ENCODE peak calls at places on chromosomes 5 and 9, in ten cellular contexts. Y, W, Q, I, P, K, R, L, O and T are unnamed samples.
A peak's percentile ranks its signal among the peaks of the same experiment; 100 is the strongest.

GRCh38 chr9:14452539-14452938 is 138.6 kb upstream of the NFIB start:
- DNase-seq in W (no peak), L (no peak), Q (no peak), P (no peak), R (no peak), K (no peak), O (no peak), Y (no peak), I (no peak), T (no peak)

GRCh38 chr5:155069961-155070360 is 56.4 kb downstream of the KIF4B start:
- DNase-seq in Q (no peak), L (no peak), R (no peak), K (no peak), O (no peak), I (no peak), W (no peak), P (no peak), Y (no peak), T (no peak)

GRCh38 chr5:174504266-174504726 is 220.1 kb upstream of the MSX2 start:
- DNase-seq in R (peak; percentile 61), K (no peak), W (no peak), Q (no peak), Y (peak; percentile 28), P (no peak), O (no peak), I (no peak), L (no peak), T (no peak)

GRCh38 chr5:41955432-41956024 is 30.4 kb downstream of the FBXO4 start:
- DNase-seq in L (no peak), P (no peak), R (no peak), K (no peak), Q (no peak), W (no peak), I (no peak), Y (no peak), O (peak; percentile 55), T (no peak)

GRCh38 chr9:135009711-135010362 is 77.6 kb upstream of the OLFM1 start:
- DNase-seq in W (no peak), K (no peak), I (peak; percentile 49), P (no peak), R (no peak), O (no peak), Q (no peak), L (no peak), Y (no peak), T (no peak)

GRCh38 chr5:80711938-80712337 is 57.2 kb upstream of the DHFR start:
- DNase-seq in R (peak; percentile 72), P (no peak), L (peak; percentile 85), O (peak; percentile 44), K (no peak), Y (no peak), W (peak; percentile 31), I (no peak), Q (no peak), T (no peak)

GRCh38 chr5:57396701-57397100 is 85.9 kb downstream of the ACTBL2 start:
- DNase-seq in I (no peak), Q (no peak), O (no peak), P (no peak), L (no peak), R (no peak), W (no peak), K (no peak), Y (no peak), T (no peak)

GRCh38 chr9:93897075-93897970 is 57.8 kb downstream of the BARX1 start:
- DNase-seq in R (no peak), Y (no peak), I (no peak), O (no peak), W (no peak), Q (no peak), L (peak; percentile 29), P (no peak), K (no peak), T (no peak)

GRCh38 chr5:69217732-69218568 is 16.7 kb upstream of the CDK7 start:
- DNase-seq in K (peak; percentile 77), P (peak; percentile 76), O (peak; percentile 88), Y (peak; percentile 96), R (peak; percentile 92), L (peak; percentile 98), Q (peak; percentile 85), I (peak; percentile 99), W (peak; percentile 96), T (peak; percentile 98)

GRCh38 chr5:69212022-69212421 is 22.6 kb downstream of the CENPH start:
- DNase-seq in P (no peak), Q (no peak), K (no peak), W (no peak), Y (no peak), O (no peak), I (no peak), R (no peak), L (no peak), T (no peak)

GRCh38 chr5:69213513-69214215 is 21.0 kb upstream of the CDK7 start:
- DNase-seq in W (no peak), Q (no peak), O (peak; percentile 81), P (no peak), L (no peak), K (no peak), I (no peak), Y (no peak), R (no peak), T (no peak)

GRCh38 chr5:69219939-69220338 is 14.7 kb upstream of the CDK7 start:
- DNase-seq in R (no peak), P (no peak), Q (no peak), Y (no peak), L (no peak), O (no peak), K (no peak), W (no peak), I (no peak), T (no peak)

GRCh38 chr5:69217154-69217731 is 17.4 kb upstream of the CDK7 start:
- DNase-seq in O (no peak), P (peak; percentile 97), R (peak; percentile 94), K (no peak), L (no peak), Y (no peak), Q (peak; percentile 94), W (peak; percentile 95), I (no peak), T (no peak)
- H3K27ac ChIP-seq in O (peak overlapping the region; percentile 97), P (peak overlapping the region; percentile 86), R (peak overlapping the region; percentile 70), K (peak overlapping the region; percentile 95), L (no peak overlapping the region), Y (peak overlapping the region; percentile 96), Q (peak overlapping the region; percentile 91), W (peak overlapping the region; percentile 92), I (no peak overlapping the region), T (peak overlapping the region; percentile 98)

GRCh38 chr5:170747851-170748250 is 35.7 kb upstream of the GABRP start:
- DNase-seq in L (peak; percentile 91), O (peak; percentile 15), K (no peak), P (no peak), I (no peak), Y (peak; percentile 56), Q (no peak), R (no peak), W (peak; percentile 36), T (no peak)

GRCh38 chr5:170747357-170747756 is 36.2 kb upstream of the GABRP start:
- DNase-seq in Y (peak; percentile 56), R (no peak), W (no peak), K (no peak), I (no peak), Q (no peak), O (no peak), L (peak; percentile 27), P (no peak), T (no peak)

GRCh38 chr5:170749911-170750431 is 33.6 kb upstream of the GABRP start:
- DNase-seq in K (no peak), Q (no peak), I (no peak), Y (no peak), O (no peak), W (no peak), P (no peak), R (no peak), L (peak; percentile 20), T (no peak)

GRCh38 chr5:170746952-170747340 is 36.6 kb upstream of the GABRP start:
- DNase-seq in Y (peak; percentile 55), R (no peak), P (no peak), O (no peak), K (no peak), I (no peak), Q (no peak), W (no peak), L (peak; percentile 44), T (no peak)

GRCh38 chr5:170748986-170749385 is 34.5 kb upstream of the GABRP start:
- DNase-seq in L (peak; percentile 49), K (no peak), Q (no peak), I (no peak), W (no peak), Y (peak; percentile 49), O (no peak), P (no peak), R (no peak), T (no peak)
- H3K4me1 ChIP-seq in L (no peaks in the 10 kb centered on the region), K (peaks cover 18% of the 10 kb centered on the region), Q (no peaks in the 10 kb centered on the region), I (peaks cover 26% of the 10 kb centered on the region), W (peaks cover 13% of the 10 kb centered on the region), Y (no peaks in the 10 kb centered on the region), O (no peaks in the 10 kb centered on the region), P (no peaks in the 10 kb centered on the region), R (no peaks in the 10 kb centered on the region), T (no peaks in the 10 kb centered on the region)

DNA sequence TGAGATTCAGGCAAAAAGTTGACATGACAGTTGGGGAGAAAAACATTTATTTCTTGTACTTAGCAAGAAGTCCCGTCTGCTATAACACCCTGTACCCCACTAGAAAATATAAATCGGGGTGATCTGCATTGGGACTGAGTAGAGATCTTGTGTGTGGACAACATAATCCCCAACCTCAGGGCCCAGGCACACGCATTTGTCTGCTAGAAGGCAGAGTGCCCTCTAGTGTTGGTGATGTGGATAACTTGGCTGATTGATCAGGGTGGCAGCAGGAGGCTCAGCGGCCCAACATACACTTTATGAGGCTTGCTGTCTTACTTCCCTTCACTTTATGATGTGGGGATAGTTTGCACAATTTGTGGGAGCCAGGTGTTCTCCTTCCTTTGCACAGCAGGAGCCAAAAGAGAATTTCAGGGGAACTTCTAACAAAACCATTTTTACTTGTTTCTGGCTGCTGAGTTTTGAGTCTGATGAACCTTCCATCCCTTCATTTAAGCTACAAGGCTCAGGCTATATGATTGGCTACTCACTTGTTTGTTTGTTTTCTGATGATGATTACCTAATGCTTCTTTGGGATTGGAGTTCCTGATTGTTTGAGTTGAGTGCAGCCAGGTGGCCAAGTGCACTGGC is 263.2 kb downstream of the DMAC1 start:
- DNase-seq in O (peak; percentile 45), L (peak; percentile 89), I (no peak), R (peak; percentile 70), W (peak; percentile 21), K (no peak), P (no peak), Q (peak; percentile 23), Y (no peak), T (peak; percentile 44)
- TF ChIP-seq CTCF in O (peak; percentile 84), L (peak; percentile 91), I (peak; percentile 55), R (peak; percentile 81), W (peak; percentile 62), K (peak; percentile 39), P (peak; percentile 53), Q (no peak), Y (peak; percentile 77), T (no peak)

GRCh38 chr5:151327585-151327984 is 19.8 kb downstream of the SLC36A2 start:
- DNase-seq in K (no peak), L (no peak), Q (no peak), Y (no peak), O (no peak), R (no peak), P (no peak), I (no peak), W (no peak), T (no peak)

GRCh38 chr5:151328734-151329133 is 18.6 kb downstream of the SLC36A2 start:
- DNase-seq in K (no peak), Q (no peak), Y (no peak), P (no peak), R (no peak), L (no peak), I (no peak), W (no peak), O (no peak), T (no peak)

GRCh38 chr5:151338734-151339133 is 8.6 kb downstream of the SLC36A2 start:
- DNase-seq in K (no peak), Y (no peak), I (no peak), O (no peak), R (no peak), L (no peak), W (no peak), Q (no peak), P (no peak), T (no peak)

DNA sequence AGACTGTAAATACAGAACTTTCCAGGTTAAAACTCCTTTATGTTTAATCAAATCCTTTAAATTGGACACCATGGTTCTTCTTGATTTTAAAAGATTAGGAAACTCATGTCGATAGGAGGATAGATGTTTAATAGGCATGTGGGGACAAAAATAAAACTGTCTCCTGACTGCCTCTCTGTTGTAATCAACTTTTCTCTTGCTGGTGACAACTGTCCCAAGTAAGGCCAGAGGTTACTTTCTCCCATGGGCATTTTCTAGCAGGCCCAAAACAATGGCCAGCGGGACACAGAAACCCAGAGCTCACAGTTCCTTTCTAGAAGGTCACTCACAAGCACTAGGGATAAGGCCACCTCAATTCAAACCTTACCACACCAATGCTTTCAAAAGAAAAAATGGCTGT is 14.5 kb downstream of the SLC36A2 start:
- DNase-seq in P (no peak), O (no peak), W (no peak), L (no peak), Q (no peak), Y (no peak), R (no peak), I (no peak), K (no peak), T (no peak)
- H3K27ac ChIP-seq in P (no peak overlapping the region), O (no peak overlapping the region), W (no peak overlapping the region), L (no peak overlapping the region), Q (no peak overlapping the region), Y (no peak overlapping the region), R (no peak overlapping the region), I (no peak overlapping the region), K (no peak overlapping the region), T (no peak overlapping the region)